ENCODE peak calls at places on chromosomes 13 and 19, in six cellular contexts. M, Z, V, L, D and J are unnamed samples.

GRCh38 chr13:51243832-51244231 is 21.6 kb downstream of the FAM124A start:
- DNase-seq in Z (no peak), M (no peak), L (no peak), V (no peak), D (no peak), J (no peak)

GRCh38 chr19:6767081-6767356 is 216 bp downstream of the SH2D3A start:
- DNase-seq in V (no peak), L (peak), M (no peak), Z (no peak), D (no peak), J (peak)

GRCh38 chr13:21638319-21639282 is 32.3 kb upstream of the FGF9 start:
- DNase-seq in V (peak), D (no peak), L (peak), M (peak), Z (peak), J (no peak)

GRCh38 chr13:100506154-100506553 is 82.4 kb downstream of the GGACT start:
- DNase-seq in Z (no peak), D (no peak), M (no peak), V (no peak), L (no peak), J (no peak)

GRCh38 chr19:11539495-11540365 is 1.1 kb downstream of the CNN1 start:
- DNase-seq in V (peak), Z (no peak), D (no peak), M (peak), L (peak), J (no peak)

GRCh38 chr19:48573163-48573505 is 21.2 kb downstream of the SULT2B1 start:
- DNase-seq in D (no peak), L (no peak), M (no peak), V (no peak), Z (no peak), J (peak)

GRCh38 chr19:32930567-32930966 is 41.2 kb downstream of the CEP89 start:
- DNase-seq in Z (no peak), V (no peak), M (no peak), D (no peak), L (no peak), J (no peak)

GRCh38 chr19:16594131-16594586 is 21.9 kb upstream of the SLC35E1 start:
- DNase-seq in Z (no peak), M (no peak), D (no peak), V (no peak), L (no peak), J (no peak)

GRCh38 chr19:29702161-29702957 is 12.7 kb downstream of the C19orf12 start:
- DNase-seq in Z (no peak), D (no peak), L (no peak), V (no peak), M (no peak), J (no peak)

GRCh38 chr13:87669379-87669978 is 1.7 kb upstream of the SLITRK5 start:
- DNase-seq in V (peak), Z (peak), D (no peak), L (no peak), M (peak), J (peak)
- TF ChIP-seq SMC3 in V (no peak), Z (peak), D (peak), L (no peak), M (peak), J (peak)

GRCh38 chr13:31011193-31011860 is 78.9 kb downstream of the TEX26 start:
- DNase-seq in Z (no peak), D (no peak), L (no peak), V (no peak), M (no peak), J (no peak)

GRCh38 chr13:31015207-31015606 is 82.8 kb downstream of the TEX26 start:
- DNase-seq in V (peak), L (no peak), M (no peak), Z (no peak), D (no peak), J (no peak)

GRCh38 chr13:31016342-31017325 is 84.2 kb downstream of the TEX26 start:
- DNase-seq in Z (no peak), D (no peak), V (no peak), L (no peak), M (no peak), J (no peak)

GRCh38 chr13:31012285-31013024 is 80.0 kb downstream of the TEX26 start:
- DNase-seq in L (no peak), M (peak), V (peak), Z (no peak), D (no peak), J (peak)

GRCh38 chr13:31014461-31014860 is 82.0 kb downstream of the TEX26 start:
- DNase-seq in V (no peak), D (no peak), Z (no peak), M (no peak), L (no peak), J (no peak)
- TF ChIP-seq SMC3 in V (no peak), D (no peak), Z (no peak), M (no peak), L (no peak), J (no peak)

DNA sequence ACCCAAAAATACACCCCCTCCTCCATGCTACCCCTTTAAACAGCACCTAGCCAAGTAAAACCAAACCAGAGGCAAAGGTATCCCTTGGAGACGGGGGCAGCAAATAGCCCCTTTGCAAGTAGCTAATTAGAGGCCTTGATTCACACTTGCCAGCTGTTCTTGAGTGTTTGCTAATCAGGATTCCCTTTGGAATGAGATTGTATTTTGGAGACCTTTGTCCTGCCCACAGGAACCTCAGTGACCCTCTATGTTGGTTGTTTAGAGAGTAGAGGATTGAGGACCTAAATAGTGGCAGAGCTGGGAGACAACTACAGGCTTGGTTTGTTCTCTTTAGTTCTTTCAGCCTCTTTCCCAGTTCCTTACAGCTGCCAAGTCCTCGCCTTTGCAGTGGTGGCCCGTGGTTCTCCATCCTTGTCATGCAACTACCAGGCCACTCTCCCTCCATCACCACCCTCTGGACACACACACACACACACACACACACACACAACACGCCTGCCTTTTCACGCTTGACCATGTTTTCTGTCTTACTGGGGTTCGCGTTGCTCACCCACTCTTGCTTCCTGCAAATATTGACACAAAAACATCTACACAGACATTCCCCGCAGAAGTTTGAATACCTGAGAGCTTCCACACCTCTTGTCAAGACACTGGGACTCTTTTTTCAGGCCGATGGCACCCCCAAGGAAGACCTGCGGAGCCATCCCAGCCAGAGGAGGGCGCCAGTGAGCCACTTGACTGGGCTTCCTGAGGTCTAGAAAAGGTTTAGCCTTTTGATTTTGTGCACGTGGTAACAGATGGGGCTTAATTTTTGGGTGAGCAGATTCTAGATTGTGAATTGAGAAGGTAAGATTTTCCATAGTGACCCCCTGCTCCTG is 80.0 kb upstream of the GPR183 start:
- DNase-seq in Z (peak), D (peak), V (no peak), L (peak), M (peak), J (peak)
- TF ChIP-seq SMC3 in Z (no peak), D (peak), V (peak), L (peak), M (no peak), J (peak)

GRCh38 chr19:10433131-10433536 is 12.8 kb downstream of the PDE4A start:
- DNase-seq in L (no peak), V (no peak), D (no peak), M (no peak), Z (no peak), J (no peak)

GRCh38 chr19:10432736-10433130 is 12.4 kb downstream of the PDE4A start:
- DNase-seq in D (no peak), Z (no peak), M (no peak), L (no peak), V (no peak), J (no peak)

GRCh38 chr19:10430505-10431253 is 10.3 kb downstream of the PDE4A start:
- DNase-seq in L (peak), V (peak), M (peak), D (no peak), Z (no peak), J (no peak)

GRCh38 chr19:10431943-10432735 is 11.8 kb downstream of the PDE4A start:
- DNase-seq in Z (no peak), D (no peak), M (peak), V (no peak), L (peak), J (no peak)

GRCh38 chr19:10431254-10431942 is 11.1 kb downstream of the PDE4A start:
- DNase-seq in M (peak), L (peak), Z (no peak), V (no peak), D (peak), J (no peak)
- TF ChIP-seq SMC3 in M (no peak), L (no peak), Z (no peak), V (no peak), D (no peak), J (no peak)

DNA sequence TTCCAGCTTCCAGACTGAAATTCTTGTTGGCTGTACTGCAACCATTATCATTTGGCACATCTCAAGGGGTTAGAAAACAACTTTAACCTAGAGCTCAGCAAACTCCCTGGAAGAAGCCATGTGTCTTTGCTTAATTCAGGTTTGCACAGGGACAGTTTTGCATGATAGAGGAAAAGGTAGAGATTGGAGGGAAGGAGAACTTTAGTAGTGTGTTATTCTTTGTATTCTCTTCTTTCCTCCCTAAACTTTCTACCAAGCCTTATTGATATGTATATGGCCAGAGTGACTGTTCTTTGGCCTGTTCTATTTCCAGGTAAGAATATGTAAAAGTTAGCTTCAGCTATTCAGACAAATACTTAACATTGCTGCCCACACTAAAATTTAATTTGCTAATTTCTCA is 53.1 kb downstream of the UGGT2 start:
- DNase-seq in V (no peak), M (no peak), Z (no peak), L (no peak), D (no peak), J (no peak)
- TF ChIP-seq SMC3 in V (no peak), M (no peak), Z (no peak), L (no peak), D (no peak), J (no peak)

DNA sequence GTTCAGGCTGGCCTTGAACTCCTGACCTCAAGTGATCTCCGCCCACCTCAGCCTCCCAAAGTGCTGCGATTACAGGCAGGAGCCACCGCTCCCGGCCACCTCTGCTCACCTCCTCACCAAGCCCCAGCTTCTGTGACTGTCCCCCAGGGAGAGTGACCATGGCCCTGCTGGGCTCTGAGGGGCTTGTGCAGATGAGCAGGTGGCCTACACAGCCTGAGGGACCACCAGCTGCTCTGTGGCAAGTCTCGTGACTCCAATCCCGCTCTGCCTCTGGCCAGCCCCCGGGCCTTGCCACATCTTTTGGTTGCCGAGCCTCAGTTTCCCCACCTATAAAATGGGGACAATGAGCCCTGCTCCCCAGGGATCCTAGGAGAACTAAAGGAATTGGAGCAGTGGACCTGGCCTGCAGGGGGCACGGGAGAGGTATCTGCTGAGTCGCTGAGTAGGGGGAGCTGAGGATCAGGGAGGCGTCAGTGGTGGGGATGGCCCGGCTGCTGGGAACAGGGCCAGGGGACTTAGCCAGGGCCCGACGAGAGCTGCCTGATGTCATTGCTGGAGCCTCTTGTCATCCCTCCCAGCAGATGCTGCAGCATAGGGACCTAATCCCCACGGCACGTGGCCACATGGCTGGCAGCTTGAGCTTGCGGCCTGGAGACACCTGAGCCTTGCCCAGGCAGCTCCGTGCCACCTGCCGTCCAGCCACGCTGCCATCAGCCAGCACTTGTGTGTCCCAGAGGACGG is 74.7 kb downstream of the GADD45B start:
- DNase-seq in Z (no peak), V (no peak), D (no peak), L (no peak), M (peak), J (no peak)
- TF ChIP-seq SMC3 in Z (no peak), V (no peak), D (no peak), L (no peak), M (no peak), J (no peak)

GRCh38 chr19:45496349-45496953 is 396 bp downstream of the RTN2 start:
- DNase-seq in L (peak), M (peak), Z (no peak), V (no peak), D (no peak), J (no peak)
- TF ChIP-seq SMC3 in L (no peak), M (no peak), Z (no peak), V (no peak), D (no peak), J (no peak)

GRCh38 chr13:71515639-71516038 is 351.4 kb downstream of the DACH1 start:
- DNase-seq in M (no peak), L (no peak), Z (no peak), D (no peak), V (no peak), J (no peak)
- TF ChIP-seq SMC3 in M (no peak), L (no peak), Z (no peak), D (no peak), V (no peak), J (no peak)

GRCh38 chr13:113360446-113360845 is 3.5 kb downstream of the GRTP1 start:
- DNase-seq in M (no peak), V (no peak), Z (no peak), L (no peak), D (no peak), J (no peak)

GRCh38 chr13:113358653-113359052 is 5.3 kb downstream of the GRTP1 start:
- DNase-seq in L (no peak), M (no peak), V (peak), Z (no peak), D (no peak), J (no peak)

GRCh38 chr13:113357529-113357928 is 6.4 kb downstream of the GRTP1 start:
- DNase-seq in M (no peak), Z (no peak), V (peak), L (no peak), D (no peak), J (no peak)

GRCh38 chr13:113361406-113361805 is 2.5 kb downstream of the GRTP1 start:
- DNase-seq in D (no peak), V (no peak), Z (no peak), M (no peak), L (no peak), J (no peak)

GRCh38 chr13:113359556-113359955 is 4.4 kb downstream of the GRTP1 start:
- DNase-seq in V (no peak), Z (no peak), M (no peak), L (no peak), D (no peak), J (no peak)
- TF ChIP-seq SMC3 in V (no peak), Z (no peak), M (no peak), L (no peak), D (no peak), J (no peak)